ENCODE peak calls at places on chromosomes 11 and 22, in eight cellular contexts. C, R, E, Q, G, K, H and W are unnamed samples.

GRCh38 chr11:76410771-76411423 is 29.8 kb downstream of the GVQW3 start:
- DNase-seq in E (no peak), R (no peak), K (no peak), Q (no peak), C (no peak), G (no peak), H (no peak), W (no peak)

GRCh38 chr22:27247691-27248434 is 553.7 kb downstream of the MN1 start:
- DNase-seq in R (peak), C (no peak), E (no peak), G (peak), H (peak), K (no peak), Q (no peak), W (peak)

GRCh38 chr11:93477684-93478234 is 65.4 kb downstream of the SMCO4 start:
- DNase-seq in R (no peak), K (no peak), E (no peak), C (no peak), H (no peak), G (no peak), Q (no peak), W (no peak)

GRCh38 chr11:45704635-45705034 is 39.2 kb upstream of the CHST1 start:
- DNase-seq in R (no peak), H (no peak), E (no peak), Q (no peak), C (no peak), K (no peak), G (no peak), W (no peak)

GRCh38 chr22:44672632-44673031 is 29.4 kb upstream of the PRR5 start:
- DNase-seq in C (no peak), G (no peak), E (no peak), R (no peak), K (no peak), H (no peak), Q (no peak), W (no peak)

GRCh38 chr22:30609260-30610185 is 2.5 kb downstream of the TCN2 start:
- DNase-seq in C (no peak), G (peak), Q (no peak), R (peak), K (no peak), H (peak), E (peak), W (peak)

GRCh38 chr11:134904103-134904502 is 492.1 kb upstream of the B3GAT1 start:
- DNase-seq in G (no peak), E (no peak), C (no peak), H (no peak), K (no peak), Q (no peak), R (no peak), W (no peak)

GRCh38 chr11:73221451-73221850 is 3.4 kb downstream of the P2RY2 start:
- DNase-seq in K (no peak), E (no peak), C (no peak), R (no peak), H (no peak), G (no peak), Q (peak), W (no peak)

GRCh38 chr11:101583180-101584128 is at the start of gene TRPC6:
- DNase-seq in C (no peak), H (peak), E (peak), G (peak), K (no peak), Q (peak), R (peak), W (peak)

GRCh38 chr11:63504054-63504453 is 1.8 kb upstream of the LGALS12 start:
- DNase-seq in E (no peak), C (no peak), K (no peak), Q (no peak), H (no peak), G (no peak), R (no peak), W (no peak)

GRCh38 chr11:63501236-63501635 is 4.6 kb upstream of the LGALS12 start:
- DNase-seq in Q (no peak), K (no peak), E (no peak), R (no peak), H (no peak), G (no peak), C (no peak), W (no peak)

GRCh38 chr11:63502252-63502820 is 3.5 kb upstream of the LGALS12 start:
- DNase-seq in H (no peak), C (no peak), G (no peak), K (no peak), R (no peak), Q (no peak), E (no peak), W (no peak)

GRCh38 chr11:63504933-63505586 is 824 bp upstream of the LGALS12 start:
- DNase-seq in G (no peak), E (no peak), K (no peak), H (peak), Q (no peak), R (no peak), C (peak), W (no peak)

GRCh38 chr11:63503492-63503891 is 2.4 kb upstream of the LGALS12 start:
- DNase-seq in H (peak), E (no peak), C (peak), K (no peak), R (no peak), Q (no peak), G (no peak), W (no peak)
- TF ChIP-seq POLR2A in H (no peak), E (no peak), C (no peak), K (no peak), R (no peak), Q (no peak), G (no peak), W (no peak)

DNA sequence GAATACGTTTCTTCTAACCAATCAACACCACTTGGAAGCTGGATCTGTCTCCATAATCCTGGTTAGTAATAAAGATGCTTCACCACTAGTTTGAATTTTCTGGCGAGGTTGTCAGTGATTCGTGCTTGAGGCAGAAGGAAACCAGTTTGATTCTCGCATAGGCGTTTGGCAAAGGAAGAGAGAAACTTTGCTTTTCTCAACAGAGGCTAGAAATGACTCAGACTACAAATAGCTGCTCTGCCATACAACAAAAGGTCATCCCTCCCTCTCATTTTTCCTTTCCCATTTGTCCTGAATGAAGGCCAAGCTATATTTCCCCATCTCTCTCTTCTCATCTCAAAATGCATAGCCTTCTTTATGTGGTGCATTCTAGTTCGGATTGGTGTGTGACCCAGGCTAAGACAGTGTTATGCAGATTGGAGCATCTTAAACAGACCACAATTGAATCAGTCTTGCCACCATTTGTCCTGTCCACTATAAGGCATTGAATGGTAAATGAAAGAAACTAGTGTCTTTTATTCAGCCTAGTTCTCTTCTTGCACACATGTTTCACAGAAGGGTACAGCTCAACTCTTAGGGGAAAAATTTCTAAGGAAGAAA is 741.5 kb downstream of the NTM start:
- DNase-seq in C (no peak), K (no peak), H (no peak), Q (no peak), R (no peak), G (no peak), E (no peak), W (no peak)
- H3K4me3 ChIP-seq in C (no peak), K (no peak), H (no peak), Q (no peak), R (no peak), G (no peak), E (no peak), W (no peak)

GRCh38 chr11:29019960-29020683 is 911.9 kb downstream of the METTL15 start:
- DNase-seq in C (no peak), E (no peak), K (no peak), H (no peak), R (no peak), G (no peak), Q (no peak), W (no peak)
- TF ChIP-seq CTCF in C (peak), E (no peak), K (no peak), H (no peak), R (no peak), G (no peak), Q (no peak), W (no peak)

GRCh38 chr11:47408598-47409439 is 429 bp downstream of the SLC39A13 start:
- DNase-seq in C (no peak), Q (peak), K (no peak), H (peak), R (peak), E (peak), G (peak), W (peak)
- TF ChIP-seq POLR2A in C (no peak), Q (no peak), K (no peak), H (no peak), R (no peak), E (no peak), G (no peak), W (no peak)

DNA sequence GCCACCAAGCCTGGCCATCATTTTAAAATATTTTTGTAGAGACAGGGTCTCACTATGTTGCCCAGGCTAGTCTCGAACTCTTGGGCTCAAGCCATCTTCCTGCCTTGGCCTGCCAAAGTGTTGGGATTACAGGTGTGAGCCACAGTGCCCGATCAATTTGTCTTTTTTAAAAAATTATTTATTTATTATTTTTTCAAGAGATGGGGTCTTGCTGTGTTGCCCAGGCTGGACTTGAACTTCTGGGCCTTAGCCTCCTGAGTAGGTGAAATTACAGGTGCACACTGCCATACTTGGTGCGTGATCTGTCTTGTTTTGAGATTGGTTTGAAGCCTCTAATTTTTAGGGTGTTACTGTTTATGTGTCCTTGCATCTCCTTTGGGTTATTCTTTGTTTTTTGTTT is 10.2 kb downstream of the CABIN1 start:
- DNase-seq in C (no peak), R (no peak), H (no peak), Q (no peak), K (no peak), G (no peak), E (no peak), W (no peak)
- H3K4me3 ChIP-seq in C (no peak), R (no peak), H (no peak), Q (no peak), K (no peak), G (no peak), E (no peak), W (no peak)

GRCh38 chr22:28812491-28812890 is 12.1 kb upstream of the XBP1 start:
- DNase-seq in K (no peak), C (peak), R (no peak), E (no peak), G (no peak), Q (peak), H (no peak), W (no peak)

GRCh38 chr22:28813772-28814518 is 13.6 kb upstream of the XBP1 start:
- DNase-seq in H (peak), E (peak), K (no peak), G (peak), R (no peak), Q (peak), C (peak), W (peak)

GRCh38 chr22:28810839-28811491 is 10.6 kb upstream of the XBP1 start:
- DNase-seq in Q (peak), R (no peak), E (no peak), C (no peak), K (peak), G (no peak), H (no peak), W (no peak)

DNA sequence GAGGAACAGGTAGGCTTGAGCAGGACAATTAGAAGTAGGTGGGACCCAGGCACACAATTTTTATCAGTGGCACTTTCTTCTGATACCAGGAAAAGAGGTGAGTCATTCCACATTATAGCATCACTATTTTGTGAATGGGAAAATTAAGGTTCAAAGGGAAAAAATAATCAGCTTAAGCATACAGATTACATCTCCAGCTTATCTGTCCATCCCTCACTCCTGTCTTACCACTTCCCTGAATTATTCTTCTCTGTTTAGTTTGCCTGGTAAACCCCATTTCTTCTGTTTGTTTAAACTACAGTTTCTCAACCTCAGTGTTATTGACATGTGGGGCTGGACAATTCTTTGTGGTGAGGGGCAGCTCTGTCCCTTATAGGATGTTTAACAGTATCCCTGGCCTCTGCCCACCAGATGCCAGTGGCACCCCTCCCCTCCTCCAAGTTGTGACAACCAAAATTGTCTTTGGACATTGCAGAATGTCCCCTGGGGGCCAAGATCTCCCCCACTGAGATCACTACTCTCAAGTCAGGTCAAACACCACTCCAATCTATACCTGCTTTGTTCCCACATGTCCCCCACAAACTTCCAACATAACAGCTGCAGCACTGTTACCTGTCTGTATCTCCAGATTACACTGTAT is 8.5 kb upstream of the XBP1 start:
- DNase-seq in C (no peak), K (no peak), H (no peak), G (no peak), Q (no peak), R (no peak), E (no peak), W (no peak)
- TF ChIP-seq CTCF in C (no peak), K (no peak), H (no peak), G (no peak), Q (no peak), R (no peak), E (no peak), W (no peak)